ENCODE peak calls at places on chromosomes 4 and X, in eight cellular contexts. One of them, this sample, is unnamed.

GRCh38 chr4:62953752-62954151 is 1455.5 kb downstream of the TECRL start:
- DNase-seq in ELR: no peak
- DNase-seq in activated CD4-positive, CD25-positive, alpha-beta regulatory T cell treated with anti-CD3 and anti-CD28 coated beads, Interleukin-2, amount 50 U/mL, for 72 hours: no peak
- DNase-seq in H7: peak
- DNase-seq in aorta: no peak
- DNase-seq in globus pallidus: no peak
- DNase-seq in stimulated activated naive CD8-positive, alpha-beta T cell treated with anti-CD3 and anti-CD28 coated beads, Interleukin-15, amount 100 ng/mL, for 72 hours: no peak
- DNase-seq in A549: no peak
- DNase-seq in this sample: no peak

GRCh38 chrX:1215123-1215823 is 2.8 kb upstream of the CRLF2 start:
- DNase-seq in activated CD4-positive, CD25-positive, alpha-beta regulatory T cell treated with anti-CD3 and anti-CD28 coated beads, Interleukin-2, amount 50 U/mL, for 72 hours: peak
- DNase-seq in aorta: no peak
- DNase-seq in H7: no peak
- DNase-seq in stimulated activated naive CD8-positive, alpha-beta T cell treated with anti-CD3 and anti-CD28 coated beads, Interleukin-15, amount 100 ng/mL, for 72 hours: no peak
- DNase-seq in A549: no peak
- DNase-seq in ELR: no peak
- DNase-seq in globus pallidus: no peak
- DNase-seq in this sample: no peak

GRCh38 chr4:148214529-148215166 is 227.6 kb downstream of the NR3C2 start:
- DNase-seq in stimulated activated naive CD8-positive, alpha-beta T cell treated with anti-CD3 and anti-CD28 coated beads, Interleukin-15, amount 100 ng/mL, for 72 hours: no peak
- DNase-seq in aorta: peak
- DNase-seq in A549: no peak
- DNase-seq in activated CD4-positive, CD25-positive, alpha-beta regulatory T cell treated with anti-CD3 and anti-CD28 coated beads, Interleukin-2, amount 50 U/mL, for 72 hours: no peak
- DNase-seq in ELR: peak
- DNase-seq in globus pallidus: peak
- DNase-seq in H7: no peak
- DNase-seq in this sample: no peak

GRCh38 chr4:8817813-8818062 is 53.9 kb downstream of the HMX1 start:
- DNase-seq in ELR: no peak
- DNase-seq in A549: no peak
- DNase-seq in aorta: no peak
- DNase-seq in globus pallidus: no peak
- DNase-seq in activated CD4-positive, CD25-positive, alpha-beta regulatory T cell treated with anti-CD3 and anti-CD28 coated beads, Interleukin-2, amount 50 U/mL, for 72 hours: peak
- DNase-seq in H7: peak
- DNase-seq in stimulated activated naive CD8-positive, alpha-beta T cell treated with anti-CD3 and anti-CD28 coated beads, Interleukin-15, amount 100 ng/mL, for 72 hours: no peak
- DNase-seq in this sample: peak

GRCh38 chr4:53951414-53951813 is 113.0 kb downstream of the CHIC2 start:
- DNase-seq in H7: no peak
- DNase-seq in aorta: no peak
- DNase-seq in globus pallidus: no peak
- DNase-seq in A549: no peak
- DNase-seq in activated CD4-positive, CD25-positive, alpha-beta regulatory T cell treated with anti-CD3 and anti-CD28 coated beads, Interleukin-2, amount 50 U/mL, for 72 hours: no peak
- DNase-seq in ELR: no peak
- DNase-seq in stimulated activated naive CD8-positive, alpha-beta T cell treated with anti-CD3 and anti-CD28 coated beads, Interleukin-15, amount 100 ng/mL, for 72 hours: no peak
- DNase-seq in this sample: no peak

GRCh38 chr4:55272576-55272975 is 73.5 kb upstream of the SRD5A3 start:
- DNase-seq in aorta: no peak
- DNase-seq in A549: no peak
- DNase-seq in H7: no peak
- DNase-seq in activated CD4-positive, CD25-positive, alpha-beta regulatory T cell treated with anti-CD3 and anti-CD28 coated beads, Interleukin-2, amount 50 U/mL, for 72 hours: no peak
- DNase-seq in stimulated activated naive CD8-positive, alpha-beta T cell treated with anti-CD3 and anti-CD28 coated beads, Interleukin-15, amount 100 ng/mL, for 72 hours: no peak
- DNase-seq in ELR: no peak
- DNase-seq in globus pallidus: no peak
- DNase-seq in this sample: no peak

GRCh38 chrX:50812995-50813842 is 775 bp downstream of the SHROOM4 start:
- DNase-seq in activated CD4-positive, CD25-positive, alpha-beta regulatory T cell treated with anti-CD3 and anti-CD28 coated beads, Interleukin-2, amount 50 U/mL, for 72 hours: no peak
- DNase-seq in globus pallidus: peak
- DNase-seq in A549: peak
- DNase-seq in H7: peak
- DNase-seq in stimulated activated naive CD8-positive, alpha-beta T cell treated with anti-CD3 and anti-CD28 coated beads, Interleukin-15, amount 100 ng/mL, for 72 hours: no peak
- DNase-seq in ELR: no peak
- DNase-seq in aorta: peak
- DNase-seq in this sample: peak

GRCh38 chrX:153966841-153967535 is 4.6 kb downstream of the HCFC1 start:
- DNase-seq in aorta: peak
- DNase-seq in activated CD4-positive, CD25-positive, alpha-beta regulatory T cell treated with anti-CD3 and anti-CD28 coated beads, Interleukin-2, amount 50 U/mL, for 72 hours: no peak
- DNase-seq in ELR: peak
- DNase-seq in A549: no peak
- DNase-seq in H7: no peak
- DNase-seq in globus pallidus: no peak
- DNase-seq in stimulated activated naive CD8-positive, alpha-beta T cell treated with anti-CD3 and anti-CD28 coated beads, Interleukin-15, amount 100 ng/mL, for 72 hours: no peak
- DNase-seq in this sample: no peak

GRCh38 chrX:129678176-129678880 is 23.6 kb upstream of the APLN start:
- DNase-seq in activated CD4-positive, CD25-positive, alpha-beta regulatory T cell treated with anti-CD3 and anti-CD28 coated beads, Interleukin-2, amount 50 U/mL, for 72 hours: peak
- DNase-seq in stimulated activated naive CD8-positive, alpha-beta T cell treated with anti-CD3 and anti-CD28 coated beads, Interleukin-15, amount 100 ng/mL, for 72 hours: peak
- DNase-seq in A549: peak
- DNase-seq in ELR: peak
- DNase-seq in globus pallidus: peak
- DNase-seq in H7: peak
- DNase-seq in aorta: peak
- DNase-seq in this sample: peak

GRCh38 chrX:71439420-71439819 is 73.3 kb downstream of the TAF1 start:
- DNase-seq in activated CD4-positive, CD25-positive, alpha-beta regulatory T cell treated with anti-CD3 and anti-CD28 coated beads, Interleukin-2, amount 50 U/mL, for 72 hours: no peak
- DNase-seq in ELR: no peak
- DNase-seq in stimulated activated naive CD8-positive, alpha-beta T cell treated with anti-CD3 and anti-CD28 coated beads, Interleukin-15, amount 100 ng/mL, for 72 hours: no peak
- DNase-seq in globus pallidus: no peak
- DNase-seq in H7: no peak
- DNase-seq in A549: no peak
- DNase-seq in aorta: no peak
- DNase-seq in this sample: no peak

GRCh38 chrX:118183606-118184005 is 67.0 kb upstream of the KLHL13 start:
- DNase-seq in stimulated activated naive CD8-positive, alpha-beta T cell treated with anti-CD3 and anti-CD28 coated beads, Interleukin-15, amount 100 ng/mL, for 72 hours: no peak
- DNase-seq in A549: no peak
- DNase-seq in H7: peak
- DNase-seq in ELR: no peak
- DNase-seq in activated CD4-positive, CD25-positive, alpha-beta regulatory T cell treated with anti-CD3 and anti-CD28 coated beads, Interleukin-2, amount 50 U/mL, for 72 hours: no peak
- DNase-seq in globus pallidus: no peak
- DNase-seq in aorta: no peak
- DNase-seq in this sample: no peak

GRCh38 chrX:106415276-106415895 is 196.4 kb upstream of the RADX start:
- DNase-seq in ELR: peak
- DNase-seq in globus pallidus: peak
- DNase-seq in aorta: no peak
- DNase-seq in A549: no peak
- DNase-seq in activated CD4-positive, CD25-positive, alpha-beta regulatory T cell treated with anti-CD3 and anti-CD28 coated beads, Interleukin-2, amount 50 U/mL, for 72 hours: no peak
- DNase-seq in H7: peak
- DNase-seq in stimulated activated naive CD8-positive, alpha-beta T cell treated with anti-CD3 and anti-CD28 coated beads, Interleukin-15, amount 100 ng/mL, for 72 hours: no peak
- DNase-seq in this sample: no peak

GRCh38 chrX:150084474-150085229 is 146.4 kb upstream of the EOLA2 start:
- DNase-seq in H7: no peak
- DNase-seq in stimulated activated naive CD8-positive, alpha-beta T cell treated with anti-CD3 and anti-CD28 coated beads, Interleukin-15, amount 100 ng/mL, for 72 hours: no peak
- DNase-seq in A549: no peak
- DNase-seq in globus pallidus: no peak
- DNase-seq in activated CD4-positive, CD25-positive, alpha-beta regulatory T cell treated with anti-CD3 and anti-CD28 coated beads, Interleukin-2, amount 50 U/mL, for 72 hours: no peak
- DNase-seq in aorta: no peak
- DNase-seq in ELR: peak
- DNase-seq in this sample: no peak

GRCh38 chr4:15774020-15774420 is 4.1 kb upstream of the CD38 start:
- DNase-seq in ELR: peak
- DNase-seq in H7: no peak
- DNase-seq in aorta: no peak
- DNase-seq in globus pallidus: no peak
- DNase-seq in activated CD4-positive, CD25-positive, alpha-beta regulatory T cell treated with anti-CD3 and anti-CD28 coated beads, Interleukin-2, amount 50 U/mL, for 72 hours: no peak
- DNase-seq in A549: peak
- DNase-seq in stimulated activated naive CD8-positive, alpha-beta T cell treated with anti-CD3 and anti-CD28 coated beads, Interleukin-15, amount 100 ng/mL, for 72 hours: no peak
- DNase-seq in this sample: no peak

GRCh38 chrX:68402094-68402493 is 31.2 kb downstream of the OPHN1 start:
- DNase-seq in globus pallidus: no peak
- DNase-seq in aorta: no peak
- DNase-seq in A549: no peak
- DNase-seq in activated CD4-positive, CD25-positive, alpha-beta regulatory T cell treated with anti-CD3 and anti-CD28 coated beads, Interleukin-2, amount 50 U/mL, for 72 hours: no peak
- DNase-seq in ELR: no peak
- DNase-seq in H7: no peak
- DNase-seq in stimulated activated naive CD8-positive, alpha-beta T cell treated with anti-CD3 and anti-CD28 coated beads, Interleukin-15, amount 100 ng/mL, for 72 hours: no peak
- DNase-seq in this sample: no peak

GRCh38 chrX:154603438-154604430 is 15.3 kb downstream of the CTAG1B start:
- DNase-seq in aorta: no peak
- DNase-seq in activated CD4-positive, CD25-positive, alpha-beta regulatory T cell treated with anti-CD3 and anti-CD28 coated beads, Interleukin-2, amount 50 U/mL, for 72 hours: no peak
- DNase-seq in globus pallidus: no peak
- DNase-seq in stimulated activated naive CD8-positive, alpha-beta T cell treated with anti-CD3 and anti-CD28 coated beads, Interleukin-15, amount 100 ng/mL, for 72 hours: no peak
- DNase-seq in ELR: peak
- DNase-seq in H7: no peak
- DNase-seq in A549: peak
- DNase-seq in this sample: peak

GRCh38 chr4:34158883-34159282 is 2085.4 kb downstream of the ARAP2 start:
- DNase-seq in H7: no peak
- DNase-seq in globus pallidus: no peak
- DNase-seq in A549: no peak
- DNase-seq in stimulated activated naive CD8-positive, alpha-beta T cell treated with anti-CD3 and anti-CD28 coated beads, Interleukin-15, amount 100 ng/mL, for 72 hours: no peak
- DNase-seq in ELR: peak
- DNase-seq in activated CD4-positive, CD25-positive, alpha-beta regulatory T cell treated with anti-CD3 and anti-CD28 coated beads, Interleukin-2, amount 50 U/mL, for 72 hours: no peak
- DNase-seq in aorta: no peak
- DNase-seq in this sample: no peak

GRCh38 chr4:183284965-183285364 is 35.1 kb downstream of the CLDN22 start:
- DNase-seq in activated CD4-positive, CD25-positive, alpha-beta regulatory T cell treated with anti-CD3 and anti-CD28 coated beads, Interleukin-2, amount 50 U/mL, for 72 hours: no peak
- DNase-seq in aorta: no peak
- DNase-seq in stimulated activated naive CD8-positive, alpha-beta T cell treated with anti-CD3 and anti-CD28 coated beads, Interleukin-15, amount 100 ng/mL, for 72 hours: no peak
- DNase-seq in H7: no peak
- DNase-seq in A549: no peak
- DNase-seq in ELR: peak
- DNase-seq in globus pallidus: no peak
- DNase-seq in this sample: no peak

GRCh38 chr4:151049430-151049884 is 34.4 kb upstream of the LRBA start:
- DNase-seq in A549: no peak
- DNase-seq in ELR: no peak
- DNase-seq in globus pallidus: no peak
- DNase-seq in H7: peak
- DNase-seq in aorta: no peak
- DNase-seq in activated CD4-positive, CD25-positive, alpha-beta regulatory T cell treated with anti-CD3 and anti-CD28 coated beads, Interleukin-2, amount 50 U/mL, for 72 hours: no peak
- DNase-seq in stimulated activated naive CD8-positive, alpha-beta T cell treated with anti-CD3 and anti-CD28 coated beads, Interleukin-15, amount 100 ng/mL, for 72 hours: no peak
- DNase-seq in this sample: no peak

GRCh38 chr4:47032405-47033106 is 1.2 kb downstream of the GABRB1 start:
- DNase-seq in ELR: peak
- DNase-seq in A549: peak
- DNase-seq in aorta: no peak
- DNase-seq in globus pallidus: peak
- DNase-seq in activated CD4-positive, CD25-positive, alpha-beta regulatory T cell treated with anti-CD3 and anti-CD28 coated beads, Interleukin-2, amount 50 U/mL, for 72 hours: peak
- DNase-seq in H7: peak
- DNase-seq in stimulated activated naive CD8-positive, alpha-beta T cell treated with anti-CD3 and anti-CD28 coated beads, Interleukin-15, amount 100 ng/mL, for 72 hours: peak
- DNase-seq in this sample: peak

GRCh38 chr4:125750827-125751466 is 436.2 kb downstream of the FAT4 start:
- DNase-seq in activated CD4-positive, CD25-positive, alpha-beta regulatory T cell treated with anti-CD3 and anti-CD28 coated beads, Interleukin-2, amount 50 U/mL, for 72 hours: no peak
- DNase-seq in globus pallidus: peak
- DNase-seq in stimulated activated naive CD8-positive, alpha-beta T cell treated with anti-CD3 and anti-CD28 coated beads, Interleukin-15, amount 100 ng/mL, for 72 hours: no peak
- DNase-seq in aorta: no peak
- DNase-seq in A549: peak
- DNase-seq in ELR: peak
- DNase-seq in H7: peak
- DNase-seq in this sample: no peak